ENCODE peak calls at places on chromosomes 7 and 10, in four cellular contexts. H, Q, L and G are unnamed samples.

GRCh38 chr10:24439935-24440334 is 231.0 kb downstream of the KIAA1217 start:
- DNase-seq in H (peak), L (no peak), Q (no peak), G (no peak)

GRCh38 chr10:124091646-124092269 is 1.6 kb downstream of the CHST15 start:
- DNase-seq in Q (no peak), H (no peak), L (peak), G (no peak)

GRCh38 chr7:69246758-69247157 is 351.5 kb upstream of the AUTS2 start:
- DNase-seq in L (no peak), Q (no peak), H (no peak), G (no peak)

GRCh38 chr7:108014747-108015682 is 12.1 kb upstream of the LAMB1 start:
- DNase-seq in H (peak), Q (peak), L (no peak), G (no peak)

GRCh38 chr7:46215987-46216567 is 295.0 kb upstream of the IGFBP3 start:
- DNase-seq in Q (no peak), L (peak), H (no peak), G (no peak)

GRCh38 chr10:133481086-133481643 is 27.4 kb downstream of the SCART1 start:
- DNase-seq in Q (no peak), H (no peak), L (no peak), G (no peak)

GRCh38 chr7:41760293-41760692 is 57.4 kb upstream of the INHBA start:
- DNase-seq in Q (no peak), L (no peak), H (peak), G (no peak)

GRCh38 chr7:139125637-139126036 is 16.1 kb upstream of the ZC3HAV1 start:
- DNase-seq in H (no peak), Q (no peak), L (no peak), G (no peak)

GRCh38 chr10:87589653-87590052 is 70.0 kb upstream of the PAPSS2 start:
- DNase-seq in Q (no peak), H (peak), L (no peak), G (peak)

GRCh38 chr7:26007510-26007909 is 144.5 kb upstream of the NFE2L3 start:
- DNase-seq in H (no peak), L (no peak), Q (no peak), G (no peak)

DNA sequence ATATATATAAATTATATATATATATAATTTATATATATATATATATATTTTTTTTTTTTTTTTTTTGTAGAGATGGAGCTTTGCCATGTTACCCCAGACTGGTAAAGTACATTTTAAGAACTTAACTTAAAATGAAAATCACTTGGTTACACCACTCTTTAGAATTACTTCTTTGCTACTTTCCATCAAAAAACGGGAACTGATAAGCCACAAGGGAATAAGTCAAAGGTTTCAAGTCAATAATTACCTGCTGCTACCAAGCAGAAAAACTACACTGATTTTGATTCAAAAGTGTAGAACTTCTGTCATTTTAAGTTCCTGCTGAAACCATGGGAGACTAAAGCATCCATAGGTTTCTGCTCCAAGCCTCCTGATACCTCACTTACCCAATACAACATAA is 12.2 kb downstream of the PPA1 start:
- DNase-seq in Q (no peak), H (no peak), L (no peak), G (no peak)
- H3K4me3 ChIP-seq in Q (no peak), H (no peak), L (no peak), G (no peak)

DNA sequence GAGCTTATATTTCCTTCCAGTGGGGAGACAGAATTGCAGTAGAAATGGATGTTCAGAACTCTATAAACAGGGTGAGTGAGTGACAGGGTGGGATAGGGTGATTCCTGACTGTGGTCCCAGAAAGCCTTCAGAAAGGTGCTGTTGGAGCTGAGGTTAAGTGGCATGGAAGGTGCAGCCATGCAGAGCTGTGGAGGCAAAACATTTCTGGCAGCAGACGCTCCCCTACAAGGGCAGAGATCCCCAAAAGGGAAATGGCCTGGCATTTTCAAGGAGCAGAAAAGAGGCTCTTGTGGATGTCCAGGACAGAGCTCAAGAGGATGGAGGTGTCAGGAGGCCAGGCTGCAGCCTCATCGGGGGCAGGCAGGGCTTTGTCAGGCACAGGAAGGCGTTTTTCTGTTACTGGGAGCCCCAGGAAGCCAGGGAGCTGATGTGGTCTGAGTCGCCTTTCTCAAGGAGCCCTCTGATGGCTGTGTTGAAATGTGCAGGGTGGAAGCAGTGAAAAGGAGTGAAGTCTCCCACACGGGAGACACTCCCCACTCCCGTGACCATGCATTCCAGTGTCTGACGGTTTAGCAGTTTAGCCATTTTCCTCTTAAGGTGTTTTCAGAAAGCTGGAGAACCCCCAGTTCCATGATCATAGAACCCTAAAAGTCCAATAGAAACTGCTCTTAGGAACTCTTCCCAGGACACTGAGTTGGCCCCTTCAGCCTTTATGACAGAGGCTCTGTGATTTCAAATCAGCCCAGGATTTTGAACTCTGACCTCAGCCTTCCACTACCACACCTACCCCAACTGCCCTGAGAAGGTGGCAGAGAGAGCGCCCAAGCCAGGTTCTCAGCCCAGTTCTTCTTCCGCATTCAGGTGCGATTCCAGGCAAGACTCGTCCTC is 96.2 kb downstream of the C10orf105 start:
- DNase-seq in H (peak), L (no peak), Q (no peak), G (no peak)
- TF ChIP-seq CTCF in H (peak), L (no peak), Q (no peak), G (peak)

DNA sequence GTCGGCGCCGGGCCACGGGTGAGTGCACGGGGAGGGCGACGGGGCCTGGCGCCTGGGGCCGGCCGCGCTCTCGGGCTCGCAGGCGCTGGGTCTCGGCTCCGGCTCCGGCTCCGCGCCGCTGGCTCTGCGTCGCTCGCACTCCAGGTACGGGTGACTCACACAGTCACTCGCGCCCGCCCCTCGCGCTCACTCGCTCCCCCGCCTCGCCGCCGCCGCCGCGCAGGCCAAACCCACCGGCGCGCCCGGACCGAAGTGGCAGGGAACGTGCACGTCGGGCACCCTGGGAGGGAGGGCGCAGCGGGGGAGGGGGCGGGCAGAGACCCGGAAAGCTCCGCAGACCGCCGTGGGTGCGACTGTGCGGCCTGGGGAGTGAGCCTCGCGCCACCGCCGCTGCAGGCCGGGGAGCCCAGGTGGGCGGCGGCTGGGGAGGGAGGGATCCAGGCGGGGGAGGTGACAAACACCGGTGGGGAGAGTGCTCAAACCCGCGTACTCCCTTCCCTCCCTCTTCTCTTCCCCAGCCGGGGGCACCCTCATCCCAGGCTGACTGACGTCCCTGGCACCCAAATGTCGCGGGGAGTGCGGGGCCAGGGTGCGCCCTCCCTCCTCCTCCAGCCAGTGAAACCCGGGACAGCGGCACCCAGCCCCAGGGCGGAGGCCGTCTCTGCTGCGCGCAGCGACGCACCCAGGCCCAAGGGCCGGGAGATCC is 277.0 kb upstream of the NEBL start:
- DNase-seq in H (no peak), Q (peak), L (peak), G (no peak)
- H3K4me3 ChIP-seq in H (peak), Q (peak), L (peak), G (peak)

DNA sequence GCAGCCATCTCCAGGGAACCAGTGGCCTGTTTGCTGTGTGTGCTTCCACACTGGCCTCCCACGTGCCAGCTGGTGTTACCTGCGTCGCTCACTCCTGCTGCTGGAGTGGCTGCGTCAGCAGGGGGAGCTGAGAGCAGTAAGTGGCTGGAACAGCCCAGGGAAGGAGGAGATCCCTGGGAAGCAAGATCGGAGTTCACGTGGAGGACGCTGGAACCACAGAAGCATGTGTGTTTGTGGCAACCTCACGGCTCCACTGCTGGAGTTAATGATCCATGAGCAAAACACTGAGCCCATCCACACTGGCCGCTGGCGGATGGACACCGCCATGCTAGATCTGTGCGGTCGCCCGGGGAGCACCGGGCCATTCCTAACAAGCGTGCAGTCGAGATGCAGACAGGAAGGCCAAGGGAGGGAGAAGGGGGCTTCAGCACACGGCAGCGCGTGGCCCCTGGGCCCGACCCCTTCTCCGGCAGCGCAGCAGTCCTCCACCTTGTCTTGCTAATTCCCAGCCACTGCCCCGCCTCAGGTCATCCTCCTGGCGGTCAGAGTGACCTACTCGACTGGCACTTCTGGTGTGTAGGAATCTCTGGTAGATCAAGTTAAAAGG is 68.5 kb upstream of the EEPD1 start:
- DNase-seq in Q (peak), L (peak), H (peak), G (peak)
- TF ChIP-seq CTCF in Q (peak), L (peak), H (peak), G (peak)

DNA sequence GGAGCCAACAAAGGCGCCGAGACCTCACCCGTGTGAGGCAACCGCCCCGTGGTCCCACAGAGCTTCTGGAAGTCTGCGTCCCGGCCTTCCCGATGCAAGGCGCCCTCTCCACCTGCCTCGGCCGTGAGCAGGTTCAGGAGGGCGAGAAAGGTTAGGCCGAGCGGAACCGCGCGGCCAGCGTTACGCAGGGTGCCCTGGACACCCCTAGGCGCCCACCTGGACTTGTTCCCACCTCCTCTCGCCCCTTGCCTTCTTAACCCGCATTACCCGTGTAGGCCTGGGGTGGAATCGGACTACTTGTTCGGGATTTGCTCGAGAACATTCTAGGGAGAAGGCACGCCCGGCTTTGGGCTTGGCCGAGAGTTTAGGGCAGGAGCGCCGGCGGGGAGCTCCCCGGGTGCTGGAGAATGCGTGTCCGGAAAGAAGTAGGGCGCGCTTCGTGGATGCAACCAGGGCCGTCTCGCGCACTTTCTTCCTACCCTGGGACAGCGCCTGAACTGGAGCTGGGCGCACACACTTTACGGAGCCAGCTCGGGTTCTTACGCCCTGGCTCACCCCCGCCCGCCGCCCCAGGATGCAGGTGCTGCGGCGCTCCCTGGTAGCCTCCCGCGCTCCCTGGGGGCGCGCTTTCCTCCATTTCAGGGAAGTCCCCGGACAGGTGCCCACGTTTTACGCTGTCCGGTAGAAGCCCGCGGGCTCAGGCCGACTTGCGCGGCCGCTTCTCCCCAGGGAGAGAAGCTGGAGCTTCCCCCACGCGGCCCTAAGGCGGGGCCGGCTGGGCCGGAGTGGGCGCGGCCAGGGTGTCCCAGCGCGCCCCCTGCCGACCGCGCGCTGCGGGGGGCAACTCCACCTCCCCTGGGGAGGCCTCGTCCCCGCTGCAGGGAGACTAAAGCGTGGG is 74.5 kb downstream of the INSIG1 start:
- DNase-seq in Q (no peak), L (no peak), H (no peak), G (no peak)
- H3K4me3 ChIP-seq in Q (no peak), L (no peak), H (no peak), G (no peak)

GRCh38 chr7:98286701-98287485 is 5.4 kb downstream of the BRI3 start:
- DNase-seq in L (peak), H (no peak), Q (no peak), G (no peak)
- TF ChIP-seq CTCF in L (no peak), H (no peak), Q (no peak), G (no peak)

DNA sequence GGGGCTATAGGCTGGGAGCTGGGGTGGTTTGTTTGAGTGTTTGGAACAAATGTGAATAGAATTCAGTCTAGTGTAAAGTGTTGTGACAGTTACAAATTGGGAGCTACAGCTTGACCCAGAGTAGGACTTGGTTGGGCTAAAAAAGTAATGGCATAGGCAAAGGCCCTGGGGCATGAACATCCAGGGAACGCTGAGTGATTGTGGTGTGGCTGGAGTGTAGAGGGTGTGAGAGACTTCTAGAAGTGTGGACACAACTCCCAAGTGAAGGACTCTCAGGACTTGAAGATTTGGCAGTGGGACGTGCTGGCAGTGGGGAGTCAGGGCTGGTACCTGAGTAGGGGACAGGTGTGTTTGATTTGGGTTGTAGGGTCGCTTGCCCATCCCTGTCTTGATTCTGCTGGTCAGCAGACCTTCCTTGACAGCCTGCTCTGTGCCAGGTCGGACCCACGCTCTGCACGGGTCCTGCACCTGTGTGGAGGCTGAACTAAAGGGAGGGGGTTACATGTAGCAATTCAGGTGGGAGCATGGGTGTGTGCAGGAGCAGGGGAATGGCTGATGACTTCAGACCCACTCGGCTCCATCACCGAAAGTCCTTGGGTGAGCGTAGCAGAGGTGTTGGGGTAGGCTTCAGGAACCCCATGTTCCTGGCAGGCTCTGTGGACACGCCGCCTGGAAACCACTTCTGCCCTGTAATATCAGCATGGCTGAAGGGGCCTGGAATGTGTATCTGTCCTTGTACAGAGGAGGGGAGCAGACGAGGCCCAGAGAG is 43.3 kb downstream of the ZMIZ1 start:
- DNase-seq in H (no peak), Q (no peak), L (no peak), G (no peak)
- H3K4me3 ChIP-seq in H (no peak), Q (no peak), L (no peak), G (no peak)